ENCODE peak calls at places on chromosome 17, in eight cellular contexts. L, H, S, T, I, J, W and Z are unnamed samples.
A peak's percentile ranks its signal among the peaks of the same experiment; 100 is the strongest.

GRCh38 chr17:1577657-1578428 is 15.3 kb upstream of the PITPNA start:
- DNase-seq in L (no peak), H (no peak), S (no peak), T (no peak), I (no peak), J (no peak), W (peak; percentile 62), Z (no peak)

GRCh38 chr17:6330936-6331335 is 104.0 kb downstream of the AIPL1 start:
- DNase-seq in L (no peak), H (no peak), S (no peak), T (no peak), I (no peak), J (no peak), W (no peak), Z (no peak)

GRCh38 chr17:74744714-74745547 is 3.5 kb upstream of the NHERF1 start:
- DNase-seq in L (peak; percentile 95), H (peak; percentile 67), S (peak; percentile 91), T (peak; percentile 64), I (peak; percentile 90), J (no peak), W (peak; percentile 69), Z (peak; percentile 74)

GRCh38 chr17:63842540-63843386 is at the start of gene SMARCD2:
- DNase-seq in L (peak; percentile 99), H (peak; percentile 99), S (peak; percentile 90), T (peak; percentile 100), I (peak; percentile 100), J (peak; percentile 97), W (peak; percentile 98), Z (peak; percentile 99)

GRCh38 chr17:28380572-28380907 is 9.0 kb downstream of the SARM1 start:
- DNase-seq in L (no peak), H (no peak), S (no peak), T (no peak), I (no peak), J (no peak), W (no peak), Z (no peak)

GRCh38 chr17:80068301-80069160 is 32.1 kb downstream of the CCDC40 start:
- DNase-seq in L (no peak), H (peak; percentile 95), S (no peak), T (no peak), I (peak; percentile 68), J (no peak), W (no peak), Z (peak; percentile 64)

GRCh38 chr17:78237403-78238012 is 6.1 kb downstream of the TMEM235 start:
- DNase-seq in L (no peak), H (no peak), S (no peak), T (no peak), I (peak; percentile 77), J (no peak), W (no peak), Z (no peak)

GRCh38 chr17:17484451-17484899 is 7.7 kb downstream of the MED9 start:
- DNase-seq in L (no peak), H (no peak), S (no peak), T (no peak), I (no peak), J (no peak), W (no peak), Z (no peak)

GRCh38 chr17:4326608-4327007 is 39.9 kb downstream of the UBE2G1 start:
- DNase-seq in L (no peak), H (no peak), S (no peak), T (no peak), I (no peak), J (no peak), W (no peak), Z (no peak)

GRCh38 chr17:69179227-69179952 is 37.7 kb upstream of the ABCA6 start:
- DNase-seq in L (no peak), H (no peak), S (no peak), T (no peak), I (no peak), J (no peak), W (peak; percentile 15), Z (no peak)

GRCh38 chr17:77197115-77197514 is 56.3 kb downstream of the SEC14L1 start:
- DNase-seq in L (no peak), H (no peak), S (no peak), T (no peak), I (no peak), J (no peak), W (no peak), Z (no peak)

GRCh38 chr17:68507581-68507980 is 4.6 kb upstream of the PRKAR1A start:
- DNase-seq in L (no peak), H (no peak), S (no peak), T (no peak), I (no peak), J (no peak), W (no peak), Z (no peak)

GRCh38 chr17:78805301-78805700 is 23.2 kb upstream of the CYTH1 start:
- DNase-seq in L (no peak), H (no peak), S (no peak), T (no peak), I (no peak), J (no peak), W (no peak), Z (no peak)

GRCh38 chr17:36778458-36778857 is 158.8 kb upstream of the LHX1 start:
- DNase-seq in L (no peak), H (peak; percentile 71), S (no peak), T (no peak), I (no peak), J (no peak), W (no peak), Z (no peak)

GRCh38 chr17:36777118-36777517 is 160.2 kb upstream of the LHX1 start:
- DNase-seq in L (no peak), H (no peak), S (no peak), T (no peak), I (no peak), J (no peak), W (peak; percentile 41), Z (no peak)

DNA sequence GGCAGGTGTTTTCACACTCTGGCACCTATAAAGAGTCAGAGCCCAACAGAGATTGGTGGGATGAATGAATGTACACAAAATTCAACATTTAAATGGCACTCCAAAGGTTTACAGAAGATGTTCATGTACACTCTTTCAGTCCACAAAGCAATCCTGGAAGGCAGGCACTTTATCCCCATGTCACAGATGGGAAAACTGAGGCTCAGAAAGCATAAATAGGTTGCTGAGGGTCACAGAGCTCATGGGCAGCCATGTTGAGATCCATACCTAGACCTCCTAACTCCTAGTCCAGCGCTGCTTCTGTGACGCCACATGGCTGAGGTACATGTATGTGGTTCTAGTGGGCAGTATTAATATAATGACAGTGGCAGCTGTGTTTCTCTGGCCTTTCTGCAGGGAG is 157.7 kb upstream of the LHX1 start:
- DNase-seq in L (no peak), H (no peak), S (no peak), T (no peak), I (no peak), J (no peak), W (no peak), Z (no peak)
- TF ChIP-seq MAX in L (no peak), H (no peak), S (no peak), T (no peak), I (no peak), J (no peak), W (no peak), Z (no peak)

GRCh38 chr17:43135454-43135819 is 10.3 kb upstream of the BRCA1 start:
- DNase-seq in L (peak; percentile 44), H (no peak), S (no peak), T (no peak), I (no peak), J (no peak), W (no peak), Z (no peak)
- TF ChIP-seq MAX in L (no peak), H (no peak), S (no peak), T (no peak), I (no peak), J (no peak), W (no peak), Z (no peak)

GRCh38 chr17:47298712-47299111 is 25.0 kb upstream of the EFCAB13 start:
- DNase-seq in L (no peak), H (no peak), S (no peak), T (no peak), I (no peak), J (no peak), W (no peak), Z (no peak)

GRCh38 chr17:47299239-47299910 is 24.4 kb upstream of the EFCAB13 start:
- DNase-seq in L (no peak), H (no peak), S (no peak), T (no peak), I (no peak), J (no peak), W (no peak), Z (no peak)

GRCh38 chr17:47297661-47298400 is 25.9 kb upstream of the EFCAB13 start:
- DNase-seq in L (no peak), H (no peak), S (no peak), T (no peak), I (no peak), J (no peak), W (no peak), Z (no peak)

GRCh38 chr17:47295037-47295873 is 28.5 kb upstream of the EFCAB13 start:
- DNase-seq in L (no peak), H (peak; percentile 79), S (no peak), T (no peak), I (no peak), J (no peak), W (no peak), Z (no peak)

DNA sequence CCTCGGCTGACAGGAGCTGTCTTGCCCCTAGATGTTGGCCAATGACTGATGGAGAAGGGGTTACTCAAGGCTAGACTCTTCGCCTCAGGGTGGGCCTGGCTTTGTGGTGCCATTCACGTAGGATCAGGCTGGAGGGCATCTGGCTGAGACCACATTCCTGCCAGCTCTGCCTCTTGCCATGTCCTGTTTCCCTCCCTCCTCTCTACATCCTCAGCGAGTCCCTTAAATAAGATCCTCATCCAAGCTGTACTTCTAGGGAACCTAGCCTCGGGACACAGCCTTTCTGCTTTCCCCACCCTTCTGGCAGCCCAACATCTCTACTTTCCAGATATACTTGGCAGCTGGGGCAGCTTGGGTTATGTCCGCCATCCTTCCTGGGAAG is 27.9 kb upstream of the EFCAB13 start:
- DNase-seq in L (no peak), H (no peak), S (no peak), T (no peak), I (no peak), J (no peak), W (no peak), Z (no peak)
- TF ChIP-seq MAX in L (no peak), H (no peak), S (no peak), T (no peak), I (no peak), J (no peak), W (no peak), Z (no peak)

DNA sequence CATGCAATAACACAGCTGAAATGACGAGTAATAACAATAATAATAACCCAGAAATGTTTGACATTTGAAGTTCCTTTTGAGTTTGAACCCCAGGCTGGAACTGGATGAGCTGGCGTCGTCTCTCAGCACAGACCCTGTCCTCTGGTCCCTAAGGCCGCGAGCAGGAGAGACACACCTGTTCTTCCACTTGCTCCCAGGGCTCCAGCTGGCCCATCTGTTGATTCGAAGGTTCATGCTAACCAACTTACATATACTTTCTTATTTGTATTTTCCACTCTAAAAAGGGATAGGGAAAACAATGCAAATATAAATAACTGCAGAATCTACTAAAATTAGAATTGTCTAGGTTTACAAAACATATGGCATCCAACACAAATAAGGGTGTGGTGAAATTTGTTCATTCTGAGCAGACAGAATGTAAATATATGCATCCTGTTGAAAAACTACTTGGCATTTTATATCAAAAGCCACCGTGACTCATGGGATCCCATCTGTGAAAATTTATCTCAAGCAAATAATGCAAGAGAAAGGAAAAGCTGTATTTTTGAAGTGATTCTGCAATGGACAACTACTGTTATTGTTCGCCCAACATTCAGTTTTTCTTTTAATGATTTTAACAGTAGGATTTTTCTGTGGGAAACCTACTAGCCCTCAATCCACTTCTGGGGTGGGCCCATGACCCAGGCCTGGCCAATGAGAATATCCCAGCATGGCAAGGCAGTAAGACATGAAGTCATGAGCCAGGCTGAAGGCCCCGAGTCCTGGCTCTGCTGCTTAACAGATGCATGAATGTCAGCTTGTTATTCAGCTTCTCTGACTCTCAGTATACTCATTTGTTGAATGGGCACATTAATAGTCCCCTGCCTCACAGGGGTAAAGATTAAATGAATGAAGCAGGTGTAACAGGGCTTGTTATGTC is 13.2 kb upstream of the RGS9 start:
- DNase-seq in L (no peak), H (no peak), S (no peak), T (no peak), I (no peak), J (no peak), W (no peak), Z (peak; percentile 65)
- TF ChIP-seq MAX in L (no peak), H (no peak), S (no peak), T (no peak), I (no peak), J (no peak), W (no peak), Z (no peak)